ENCODE peak calls at places on chromosomes 1 and 21, in seven cellular contexts. One of them, this sample, is unnamed.

GRCh38 chr1:214685906-214686305 is 82.9 kb downstream of the CENPF start:
- DNase-seq in GM12891: no peak
- DNase-seq in erythroblast: no peak
- DNase-seq in A549: no peak
- DNase-seq in Peyer's patch: no peak
- DNase-seq in right lobe of liver: no peak
- DNase-seq in suprapubic skin: no peak
- DNase-seq in this sample: no peak

GRCh38 chr1:53158900-53159299 is 16.5 kb upstream of the SLC1A7 start:
- DNase-seq in GM12891: no peak
- DNase-seq in right lobe of liver: no peak
- DNase-seq in erythroblast: no peak
- DNase-seq in suprapubic skin: no peak
- DNase-seq in A549: no peak
- DNase-seq in Peyer's patch: no peak
- DNase-seq in this sample: no peak

GRCh38 chr1:204713541-204713940 is 28.0 kb upstream of the LRRN2 start:
- DNase-seq in right lobe of liver: no peak
- DNase-seq in suprapubic skin: no peak
- DNase-seq in GM12891: no peak
- DNase-seq in Peyer's patch: no peak
- DNase-seq in A549: no peak
- DNase-seq in erythroblast: no peak
- DNase-seq in this sample: no peak

GRCh38 chr21:32818411-32818810 is 46.9 kb upstream of the PAXBP1 start:
- DNase-seq in suprapubic skin: no peak
- DNase-seq in erythroblast: no peak
- DNase-seq in right lobe of liver: no peak
- DNase-seq in Peyer's patch: no peak
- DNase-seq in GM12891: no peak
- DNase-seq in A549: no peak
- DNase-seq in this sample: no peak

GRCh38 chr1:79663916-79664315 is 657.4 kb upstream of the ADGRL4 start:
- DNase-seq in Peyer's patch: no peak
- DNase-seq in right lobe of liver: no peak
- DNase-seq in A549: no peak
- DNase-seq in erythroblast: no peak
- DNase-seq in suprapubic skin: no peak
- DNase-seq in GM12891: no peak
- DNase-seq in this sample: no peak

GRCh38 chr21:45574081-45574501 is 31.9 kb upstream of the SLC19A1 start:
- DNase-seq in erythroblast: no peak
- DNase-seq in Peyer's patch: peak
- DNase-seq in suprapubic skin: peak
- DNase-seq in GM12891: no peak
- DNase-seq in A549: no peak
- DNase-seq in right lobe of liver: no peak
- DNase-seq in this sample: no peak

GRCh38 chr21:21907271-21907670 is 909.1 kb downstream of the NCAM2 start:
- DNase-seq in Peyer's patch: no peak
- DNase-seq in GM12891: no peak
- DNase-seq in A549: no peak
- DNase-seq in suprapubic skin: no peak
- DNase-seq in right lobe of liver: no peak
- DNase-seq in erythroblast: no peak
- DNase-seq in this sample: no peak

GRCh38 chr1:229570891-229571516 is 12.5 kb upstream of the ABCB10 start:
- DNase-seq in suprapubic skin: no peak
- DNase-seq in GM12891: no peak
- DNase-seq in right lobe of liver: no peak
- DNase-seq in A549: no peak
- DNase-seq in Peyer's patch: no peak
- DNase-seq in erythroblast: no peak
- DNase-seq in this sample: no peak

GRCh38 chr1:77467741-77468140 is 185.9 kb downstream of the AK5 start:
- DNase-seq in suprapubic skin: no peak
- DNase-seq in GM12891: no peak
- DNase-seq in A549: no peak
- DNase-seq in erythroblast: no peak
- DNase-seq in Peyer's patch: no peak
- DNase-seq in right lobe of liver: no peak
- DNase-seq in this sample: no peak

GRCh38 chr1:23475134-23475628 is 8.8 kb downstream of the ASAP3 start:
- DNase-seq in A549: no peak
- DNase-seq in suprapubic skin: no peak
- DNase-seq in Peyer's patch: no peak
- DNase-seq in erythroblast: peak
- DNase-seq in right lobe of liver: no peak
- DNase-seq in GM12891: no peak
- DNase-seq in this sample: peak

GRCh38 chr1:238252033-238252802 is 361.5 kb upstream of the ZP4 start:
- DNase-seq in erythroblast: peak
- DNase-seq in right lobe of liver: peak
- DNase-seq in suprapubic skin: no peak
- DNase-seq in A549: peak
- DNase-seq in Peyer's patch: peak
- DNase-seq in GM12891: no peak
- DNase-seq in this sample: peak

GRCh38 chr1:192119701-192120100 is 38.6 kb upstream of the RGS18 start:
- DNase-seq in erythroblast: no peak
- DNase-seq in GM12891: no peak
- DNase-seq in A549: no peak
- DNase-seq in Peyer's patch: no peak
- DNase-seq in right lobe of liver: no peak
- DNase-seq in suprapubic skin: no peak
- DNase-seq in this sample: no peak

GRCh38 chr1:26349196-26349885 is 4.6 kb downstream of the CRYBG2 start:
- DNase-seq in erythroblast: no peak
- DNase-seq in Peyer's patch: no peak
- DNase-seq in suprapubic skin: no peak
- DNase-seq in right lobe of liver: no peak
- DNase-seq in GM12891: no peak
- DNase-seq in A549: peak
- DNase-seq in this sample: peak

GRCh38 chr21:43794311-43794710 is 4.9 kb downstream of the RRP1 start:
- DNase-seq in GM12891: no peak
- DNase-seq in suprapubic skin: no peak
- DNase-seq in right lobe of liver: no peak
- DNase-seq in erythroblast: no peak
- DNase-seq in Peyer's patch: no peak
- DNase-seq in A549: no peak
- DNase-seq in this sample: no peak

GRCh38 chr1:168960595-168960994 is 145.9 kb upstream of the ATP1B1 start:
- DNase-seq in right lobe of liver: no peak
- DNase-seq in A549: no peak
- DNase-seq in GM12891: no peak
- DNase-seq in erythroblast: no peak
- DNase-seq in suprapubic skin: no peak
- DNase-seq in Peyer's patch: no peak
- DNase-seq in this sample: no peak

GRCh38 chr1:113511269-113511668 is 121.0 kb downstream of the MAGI3 start:
- DNase-seq in Peyer's patch: no peak
- DNase-seq in right lobe of liver: no peak
- DNase-seq in erythroblast: no peak
- DNase-seq in A549: no peak
- DNase-seq in suprapubic skin: no peak
- DNase-seq in GM12891: no peak
- DNase-seq in this sample: no peak

GRCh38 chr1:169779970-169780369 is 14.7 kb downstream of the METTL18 start:
- DNase-seq in GM12891: no peak
- DNase-seq in right lobe of liver: no peak
- DNase-seq in suprapubic skin: no peak
- DNase-seq in Peyer's patch: no peak
- DNase-seq in erythroblast: no peak
- DNase-seq in A549: peak
- DNase-seq in this sample: peak

GRCh38 chr1:51300270-51300669 is 30.1 kb downstream of the TTC39A start:
- DNase-seq in Peyer's patch: no peak
- DNase-seq in erythroblast: peak
- DNase-seq in A549: no peak
- DNase-seq in right lobe of liver: no peak
- DNase-seq in GM12891: no peak
- DNase-seq in suprapubic skin: no peak
- DNase-seq in this sample: no peak

GRCh38 chr1:51750218-51750617 is 128.3 kb downstream of the NRDC start:
- DNase-seq in Peyer's patch: no peak
- DNase-seq in suprapubic skin: no peak
- DNase-seq in erythroblast: no peak
- DNase-seq in GM12891: no peak
- DNase-seq in A549: no peak
- DNase-seq in right lobe of liver: no peak
- DNase-seq in this sample: no peak

GRCh38 chr21:36135391-36136094 is 664 bp downstream of the CBR3 start:
- DNase-seq in erythroblast: peak
- DNase-seq in Peyer's patch: peak
- DNase-seq in right lobe of liver: peak
- DNase-seq in suprapubic skin: peak
- DNase-seq in GM12891: peak
- DNase-seq in A549: peak
- DNase-seq in this sample: peak

DNA sequence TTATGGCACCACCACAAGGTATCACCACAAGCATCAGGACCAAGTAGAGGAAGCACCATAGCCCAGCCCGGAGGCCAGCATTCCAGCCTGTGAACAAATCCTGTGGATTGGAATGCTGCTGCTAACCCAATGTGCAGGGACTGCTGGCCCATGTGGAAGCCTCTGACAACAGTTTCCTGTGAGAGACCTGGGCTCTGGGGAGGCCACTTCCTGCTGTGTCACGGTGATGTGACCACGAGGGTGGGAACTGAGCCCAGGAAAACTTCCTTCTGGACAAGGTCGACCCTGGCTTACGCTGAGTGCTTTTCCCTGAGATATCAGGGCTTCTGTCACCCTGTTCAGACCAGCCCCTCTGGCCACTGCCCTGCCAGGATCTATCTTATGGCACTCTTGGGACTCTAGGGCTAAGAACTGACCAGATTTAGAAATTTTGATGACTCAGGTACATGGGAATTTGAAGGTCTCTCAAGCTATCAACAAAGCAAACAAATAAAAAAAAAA is 88.3 kb upstream of the NGF start:
- DNase-seq in erythroblast: no peak
- DNase-seq in A549: peak
- DNase-seq in Peyer's patch: no peak
- DNase-seq in right lobe of liver: peak
- DNase-seq in GM12891: no peak
- DNase-seq in suprapubic skin: no peak
- DNase-seq in this sample: peak
- TF ChIP-seq POLR2A in erythroblast: no peak
- TF ChIP-seq POLR2A in A549: no peak
- TF ChIP-seq POLR2A in Peyer's patch: no peak
- TF ChIP-seq POLR2A in right lobe of liver: no peak
- TF ChIP-seq POLR2A in GM12891: no peak
- TF ChIP-seq POLR2A in suprapubic skin: no peak
- TF ChIP-seq POLR2A in this sample: no peak

DNA sequence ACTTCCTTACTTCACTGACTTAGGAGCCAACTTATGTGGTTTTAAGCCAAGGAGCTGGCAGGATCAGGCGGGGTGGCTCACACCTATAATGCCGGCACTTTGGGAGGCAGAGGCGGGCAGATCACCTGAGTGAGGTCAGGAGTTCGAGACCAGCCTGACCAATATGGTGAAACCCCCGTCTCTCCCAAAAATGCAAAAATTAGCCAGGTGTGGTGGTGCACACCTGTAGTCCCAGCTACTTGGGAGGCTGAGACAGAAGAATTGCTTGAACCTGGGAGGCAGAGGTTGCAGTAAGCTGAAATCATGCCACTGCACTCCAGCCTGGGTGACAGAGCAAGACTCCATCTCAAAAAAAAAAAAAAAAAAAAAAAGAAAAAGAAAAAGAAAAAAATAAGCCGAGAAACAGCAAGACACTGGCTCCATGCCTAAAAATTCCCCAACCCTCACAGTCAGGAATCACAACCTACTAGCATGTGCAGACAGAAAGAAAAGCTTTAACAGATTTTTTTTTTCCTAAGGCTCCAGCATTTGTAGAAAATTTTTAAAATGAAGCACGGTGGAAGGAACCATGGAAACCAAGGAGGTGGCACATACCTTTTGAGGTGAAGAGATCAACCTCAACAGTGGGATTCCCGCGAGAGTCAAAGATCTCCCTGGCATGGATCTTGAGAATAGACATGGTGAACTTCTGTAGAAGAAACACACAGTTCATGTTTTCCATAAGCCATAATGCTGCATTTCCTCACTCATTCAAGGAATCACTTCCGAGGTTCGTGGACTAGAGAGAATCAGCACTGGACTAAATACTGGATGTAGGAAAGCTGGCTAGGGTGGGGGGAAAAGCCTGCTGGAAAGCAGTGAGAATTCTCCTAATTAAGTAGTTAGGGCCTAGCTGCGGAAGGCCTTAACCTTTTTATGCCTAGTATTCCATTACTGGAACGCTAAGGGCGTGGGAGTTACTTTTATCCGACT is 4.0 kb downstream of the ENO1 start:
- DNase-seq in A549: no peak
- DNase-seq in suprapubic skin: no peak
- DNase-seq in right lobe of liver: no peak
- DNase-seq in GM12891: no peak
- DNase-seq in Peyer's patch: no peak
- DNase-seq in erythroblast: no peak
- DNase-seq in this sample: no peak
- TF ChIP-seq POLR2A in A549: no peak
- TF ChIP-seq POLR2A in suprapubic skin: no peak
- TF ChIP-seq POLR2A in right lobe of liver: no peak
- TF ChIP-seq POLR2A in GM12891: peak
- TF ChIP-seq POLR2A in Peyer's patch: no peak
- TF ChIP-seq POLR2A in erythroblast: no peak
- TF ChIP-seq POLR2A in this sample: no peak

GRCh38 chr1:41726899-41727748 is 191.6 kb downstream of the HIVEP3 start:
- DNase-seq in suprapubic skin: peak
- DNase-seq in erythroblast: no peak
- DNase-seq in A549: no peak
- DNase-seq in right lobe of liver: peak
- DNase-seq in Peyer's patch: peak
- DNase-seq in GM12891: no peak
- DNase-seq in this sample: no peak
- TF ChIP-seq POLR2A in suprapubic skin: no peak
- TF ChIP-seq POLR2A in erythroblast: no peak
- TF ChIP-seq POLR2A in A549: no peak
- TF ChIP-seq POLR2A in right lobe of liver: no peak
- TF ChIP-seq POLR2A in Peyer's patch: no peak
- TF ChIP-seq POLR2A in GM12891: no peak
- TF ChIP-seq POLR2A in this sample: no peak

DNA sequence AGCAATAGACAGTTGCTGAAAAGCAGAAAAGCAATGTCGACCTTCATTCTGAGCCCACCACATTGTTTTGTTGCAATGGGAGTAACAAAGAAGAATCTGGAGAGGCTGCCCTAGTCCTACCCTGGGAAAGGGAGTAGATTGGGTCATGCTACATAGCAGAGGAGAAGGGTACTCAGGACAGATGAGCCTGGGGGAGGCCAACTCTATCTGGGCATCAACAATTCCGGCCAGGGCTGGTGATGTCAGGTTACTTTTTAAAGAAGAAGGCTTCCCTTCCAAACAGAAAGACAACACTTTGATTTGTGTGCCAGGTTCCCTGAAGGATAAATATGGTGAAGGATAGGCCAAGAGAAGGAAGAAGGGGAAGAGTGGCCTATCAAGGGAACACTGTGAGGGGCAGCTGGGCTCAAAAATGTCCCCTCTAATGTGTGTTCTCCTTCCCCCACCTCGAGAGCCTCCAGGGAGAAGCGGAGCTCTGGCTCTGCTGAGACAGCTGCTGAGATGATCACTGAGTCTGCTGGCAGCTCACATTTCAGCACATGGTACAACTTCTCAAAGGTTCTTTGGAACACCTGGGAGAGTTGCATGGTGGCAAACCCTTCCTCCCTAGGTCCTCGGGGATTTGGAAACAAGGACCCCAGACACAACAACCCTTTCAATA is 3.2 kb upstream of the ADIPOR1 start:
- DNase-seq in Peyer's patch: no peak
- DNase-seq in right lobe of liver: no peak
- DNase-seq in GM12891: no peak
- DNase-seq in erythroblast: no peak
- DNase-seq in suprapubic skin: no peak
- DNase-seq in A549: no peak
- DNase-seq in this sample: no peak
- TF ChIP-seq POLR2A in Peyer's patch: no peak
- TF ChIP-seq POLR2A in right lobe of liver: no peak
- TF ChIP-seq POLR2A in GM12891: no peak
- TF ChIP-seq POLR2A in erythroblast: no peak
- TF ChIP-seq POLR2A in suprapubic skin: no peak
- TF ChIP-seq POLR2A in A549: no peak
- TF ChIP-seq POLR2A in this sample: no peak